ENCODE peak calls at places on chromosome 12, in ten cellular contexts. U is uterus, F is Peyer's patch, R is heart left ventricle, X is astrocyte of the spinal cord, H is sigmoid colon, K is GM23248, V is Panc1, L is K562, D is esophagus muscularis mucosa. I is an unnamed sample.

GRCh38 chr12:95351745-95352144 is 122.2 kb upstream of the METAP2 start:
- DNase-seq in U (no peak), F (no peak), R (no peak), X (no peak), H (no peak), K (peak; percentile 57), V (no peak), L (no peak), D (no peak), I (no peak)

GRCh38 chr12:56487448-56488040 is 417 bp downstream of the GLS2 start:
- DNase-seq in U (peak; percentile 39), F (peak; percentile 36), R (peak; percentile 67), X (no peak), H (peak; percentile 80), K (peak; percentile 48), V (no peak), L (no peak), D (no peak), I (peak; percentile 44)

GRCh38 chr12:2489266-2489665 is 305.5 kb upstream of the FKBP4 start:
- DNase-seq in U (no peak), F (no peak), R (no peak), X (no peak), H (no peak), K (no peak), V (no peak), L (no peak), D (no peak), I (no peak)

GRCh38 chr12:63753743-63754142 is 26.0 kb upstream of the RXYLT1 start:
- DNase-seq in U (no peak), F (no peak), R (no peak), X (no peak), H (no peak), K (peak; percentile 10), V (no peak), L (no peak), D (no peak), I (no peak)

GRCh38 chr12:113241191-113242017 is 20.1 kb downstream of the TPCN1 start:
- DNase-seq in U (no peak), F (no peak), R (peak; percentile 51), X (peak; percentile 86), H (no peak), K (peak; percentile 94), V (peak; percentile 84), L (no peak), D (no peak), I (peak; percentile 78)

GRCh38 chr12:85191-85666 is 18.7 kb downstream of the IQSEC3 start:
- DNase-seq in U (no peak), F (no peak), R (no peak), X (no peak), H (no peak), K (no peak), V (no peak), L (no peak), D (no peak), I (no peak)

GRCh38 chr12:32047357-32047828 is 59.3 kb upstream of the BICD1 start:
- DNase-seq in U (no peak), F (no peak), R (no peak), X (no peak), H (no peak), K (no peak), V (no peak), L (peak; percentile 27), D (no peak), I (no peak)

GRCh38 chr12:112096667-112097066 is 11.9 kb downstream of the NAA25 start:
- DNase-seq in U (no peak), F (no peak), R (no peak), X (peak; percentile 62), H (no peak), K (peak; percentile 89), V (peak; percentile 76), L (no peak), D (no peak), I (no peak)

GRCh38 chr12:69898236-69898635 is 73.2 kb downstream of the MYRFL start:
- DNase-seq in U (no peak), F (no peak), R (no peak), X (peak; percentile 72), H (no peak), K (peak; percentile 64), V (no peak), L (no peak), D (no peak), I (no peak)

GRCh38 chr12:56565510-56566101 is 44.0 kb downstream of the RBMS2 start:
- DNase-seq in U (peak; percentile 72), F (peak; percentile 43), R (peak; percentile 80), X (peak; percentile 81), H (peak; percentile 94), K (peak; percentile 85), V (no peak), L (peak; percentile 46), D (no peak), I (peak; percentile 76)

GRCh38 chr12:127680516-127680915 is 586.5 kb upstream of the TMEM132C start:
- DNase-seq in U (no peak), F (no peak), R (no peak), X (no peak), H (no peak), K (no peak), V (no peak), L (no peak), D (no peak), I (no peak)

GRCh38 chr12:78759387-78759786 is 105.2 kb upstream of the SYT1 start:
- DNase-seq in U (no peak), F (no peak), R (no peak), X (peak; percentile 38), H (no peak), K (peak; percentile 43), V (no peak), L (no peak), D (no peak), I (no peak)

GRCh38 chr12:53998900-53999236 is 1.1 kb upstream of the HOXC9 start:
- DNase-seq in U (no peak), F (no peak), R (no peak), X (no peak), H (no peak), K (no peak), V (no peak), L (no peak), D (no peak), I (no peak)

GRCh38 chr12:54000774-54001114 is 783 bp downstream of the HOXC9 start:
- DNase-seq in U (no peak), F (no peak), R (no peak), X (no peak), H (no peak), K (no peak), V (no peak), L (no peak), D (no peak), I (no peak)

GRCh38 chr12:54001283-54002187 is 1.6 kb downstream of the HOXC9 start:
- DNase-seq in U (no peak), F (no peak), R (no peak), X (no peak), H (no peak), K (no peak), V (no peak), L (no peak), D (no peak), I (no peak)

GRCh38 chr12:53999596-54000104 is 311 bp upstream of the HOXC9 start:
- DNase-seq in U (peak; percentile 70), F (no peak), R (no peak), X (peak; percentile 78), H (no peak), K (peak; percentile 93), V (no peak), L (peak; percentile 77), D (no peak), I (no peak)

GRCh38 chr12:54000105-54000773 is at the start of gene HOXC9:
- DNase-seq in U (no peak), F (no peak), R (no peak), X (peak; percentile 49), H (no peak), K (peak; percentile 74), V (no peak), L (peak; percentile 68), D (no peak), I (no peak)
- H3K4me3 ChIP-seq in U (peak within 1 kb of the TSS; percentile 15), F (peak within 1 kb of the TSS; percentile 42), R (peak within 1 kb of the TSS; percentile 18), X (peak within 1 kb of the TSS; percentile 55), H (peak within 1 kb of the TSS; percentile 27), K (peak within 1 kb of the TSS; percentile 96), V (peak within 1 kb of the TSS; percentile 66), L (peak within 1 kb of the TSS; percentile 71), D (peak within 1 kb of the TSS; percentile 44), I (no peak within 1 kb of the TSS)

GRCh38 chr12:48981757-48982157 is 3.6 kb downstream of the WNT1 start:
- DNase-seq in U (no peak), F (no peak), R (no peak), X (no peak), H (no peak), K (no peak), V (no peak), L (no peak), D (no peak), I (no peak)
- H3K4me3 ChIP-seq in U (no peak overlapping the region), F (peak overlapping the region; percentile 48), R (no peak overlapping the region), X (no peak overlapping the region), H (no peak overlapping the region), K (no peak overlapping the region), V (no peak overlapping the region), L (no peak overlapping the region), D (peak overlapping the region; percentile 40), I (peak overlapping the region; percentile 27)

DNA sequence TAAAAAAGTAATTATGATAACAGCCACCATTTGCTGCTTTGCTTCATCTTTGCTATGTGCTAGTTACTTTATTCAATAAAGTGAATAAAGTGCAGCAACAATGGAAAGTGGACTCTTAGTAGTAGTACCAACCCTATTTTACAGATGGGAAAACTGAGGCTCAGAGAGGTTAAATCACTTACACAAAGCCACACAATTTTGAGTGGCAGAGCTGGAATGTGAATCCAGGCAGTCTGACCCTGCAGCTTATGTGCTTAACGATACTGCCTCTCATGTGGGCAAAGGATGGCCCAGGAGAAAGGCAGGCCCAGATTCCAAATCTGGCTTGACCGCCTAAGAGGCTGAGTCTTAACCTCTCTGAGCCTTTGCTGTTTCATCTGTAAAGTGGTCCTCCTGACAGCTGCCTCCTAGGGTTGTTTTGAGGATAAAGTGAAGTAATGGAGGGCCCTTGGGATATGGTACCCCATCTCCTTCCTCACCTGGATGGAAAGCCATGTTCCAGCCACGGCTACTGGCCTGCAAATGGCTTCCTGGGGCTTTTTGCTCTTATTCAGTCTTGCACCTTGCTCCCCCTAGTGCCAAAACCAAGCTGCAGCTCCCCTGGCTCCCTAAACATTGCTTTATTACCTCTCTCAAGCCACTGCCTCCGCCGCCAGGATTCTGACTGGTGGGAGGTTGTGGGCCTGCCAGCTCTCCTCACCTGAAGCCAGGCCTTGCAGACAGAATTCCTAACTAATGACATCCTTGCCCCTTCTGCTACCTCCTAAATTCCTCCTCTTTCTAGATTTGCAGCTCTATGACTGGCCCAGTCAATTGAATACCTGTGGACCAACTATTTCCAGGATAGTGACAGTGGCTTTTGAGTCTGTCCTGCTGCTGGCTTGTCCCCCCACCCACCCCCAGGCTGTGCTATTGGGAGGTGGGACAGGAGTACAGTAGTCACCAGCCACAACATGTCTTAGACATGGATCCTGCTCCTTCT is 283.3 kb upstream of the PWP1 start:
- DNase-seq in U (no peak), F (peak; percentile 32), R (no peak), X (peak; percentile 74), H (no peak), K (peak; percentile 78), V (no peak), L (peak; percentile 47), D (no peak), I (peak; percentile 41)
- H3K4me3 ChIP-seq in U (no peak overlapping the region), F (no peak overlapping the region), R (no peak overlapping the region), X (no peak overlapping the region), H (no peak overlapping the region), K (no peak overlapping the region), V (no peak overlapping the region), L (no peak overlapping the region), D (no peak overlapping the region), I (no peak overlapping the region)

DNA sequence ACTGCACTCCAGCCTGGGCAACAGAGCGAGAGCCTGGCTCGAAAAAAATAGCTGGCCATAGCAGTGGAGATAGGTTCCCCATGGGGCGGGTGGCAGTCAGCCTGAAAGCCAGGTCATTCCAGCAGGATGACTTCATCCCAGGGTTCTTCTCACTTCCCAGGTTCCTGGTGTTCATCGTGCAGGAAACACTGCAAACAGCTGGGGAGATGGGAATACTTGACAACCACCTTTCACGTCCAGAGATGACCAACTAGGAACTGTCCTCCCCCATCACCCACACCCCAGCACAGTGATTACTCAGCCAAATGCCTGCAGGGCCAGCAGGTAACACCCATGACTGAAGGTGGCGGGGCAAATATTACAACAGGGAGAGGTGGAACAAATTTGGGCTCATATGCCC is 1.7 kb downstream of the VSIG10 start:
- DNase-seq in U (no peak), F (no peak), R (no peak), X (no peak), H (no peak), K (peak; percentile 31), V (no peak), L (no peak), D (no peak), I (peak; percentile 66)
- H3K4me3 ChIP-seq in U (no peak overlapping the region), F (peak overlapping the region; percentile 86), R (no peak overlapping the region), X (no peak overlapping the region), H (no peak overlapping the region), K (no peak overlapping the region), V (peak overlapping the region; percentile 69), L (no peak overlapping the region), D (no peak overlapping the region), I (no peak overlapping the region)